ENCODE peak calls at places on chromosome 12, in ten cellular contexts. Y, Q, R, B, S, L, M, T, O and C are unnamed samples.

GRCh38 chr12:108117163-108117849 is 11.8 kb upstream of the WSCD2 start:
- DNase-seq in Y (no peak), Q (no peak), R (no peak), B (no peak), S (no peak), L (peak), M (no peak), T (no peak), O (no peak), C (no peak)

GRCh38 chr12:52896190-52897100 is 8.4 kb downstream of the KRT8 start:
- DNase-seq in Y (no peak), Q (no peak), R (no peak), B (no peak), S (no peak), L (no peak), M (no peak), T (no peak), O (no peak), C (no peak)

GRCh38 chr12:121009744-121010143 is 6.5 kb downstream of the C12orf43 start:
- DNase-seq in Y (peak), Q (no peak), R (peak), B (no peak), S (peak), L (peak), M (no peak), T (no peak), O (peak), C (no peak)

GRCh38 chr12:13164859-13165577 is 31.5 kb upstream of the EMP1 start:
- DNase-seq in Y (no peak), Q (no peak), R (no peak), B (no peak), S (no peak), L (no peak), M (no peak), T (no peak), O (no peak), C (no peak)

GRCh38 chr12:120199595-120200306 is 1.2 kb downstream of the RPLP0 start:
- DNase-seq in Y (peak), Q (no peak), R (no peak), B (peak), S (peak), L (no peak), M (no peak), T (no peak), O (peak), C (peak)

GRCh38 chr12:3003593-3003992 is 44.4 kb downstream of the TEAD4 start:
- DNase-seq in Y (no peak), Q (no peak), R (no peak), B (no peak), S (no peak), L (no peak), M (no peak), T (no peak), O (no peak), C (peak)

GRCh38 chr12:58580095-58580494 is 340.2 kb downstream of the LRIG3 start:
- DNase-seq in Y (no peak), Q (no peak), R (no peak), B (no peak), S (no peak), L (no peak), M (no peak), T (no peak), O (no peak), C (no peak)

GRCh38 chr12:57389033-57389432 is 41.8 kb downstream of the R3HDM2 start:
- DNase-seq in Y (peak), Q (no peak), R (no peak), B (no peak), S (peak), L (no peak), M (no peak), T (no peak), O (peak), C (no peak)

GRCh38 chr12:65695077-65695865 is 129.0 kb upstream of the HMGA2 start:
- DNase-seq in Y (peak), Q (peak), R (no peak), B (no peak), S (peak), L (peak), M (peak), T (peak), O (peak), C (peak)

GRCh38 chr12:69435644-69436043 is 34.5 kb upstream of the FRS2 start:
- DNase-seq in Y (no peak), Q (no peak), R (no peak), B (no peak), S (peak), L (no peak), M (no peak), T (no peak), O (peak), C (no peak)

GRCh38 chr12:115313929-115314328 is 630.0 kb upstream of the TBX3 start:
- DNase-seq in Y (peak), Q (no peak), R (no peak), B (no peak), S (peak), L (no peak), M (no peak), T (no peak), O (peak), C (no peak)

GRCh38 chr12:77947746-77948145 is 117.1 kb downstream of the NAV3 start:
- DNase-seq in Y (peak), Q (no peak), R (no peak), B (no peak), S (peak), L (no peak), M (no peak), T (no peak), O (no peak), C (no peak)

GRCh38 chr12:65313704-65314317 is 35.3 kb downstream of the MSRB3 start:
- DNase-seq in Y (peak), Q (no peak), R (peak), B (no peak), S (no peak), L (peak), M (no peak), T (no peak), O (peak), C (no peak)

GRCh38 chr12:69688496-69689427 is 10.3 kb downstream of the BEST3 start:
- DNase-seq in Y (peak), Q (peak), R (peak), B (peak), S (peak), L (peak), M (peak), T (peak), O (peak), C (peak)

GRCh38 chr12:84136862-84137367 is 775.7 kb downstream of the SLC6A15 start:
- DNase-seq in Y (peak), Q (no peak), R (no peak), B (no peak), S (peak), L (no peak), M (no peak), T (no peak), O (peak), C (no peak)

GRCh38 chr12:3214508-3215365 is 137.6 kb downstream of the TSPAN9 start:
- DNase-seq in Y (no peak), Q (no peak), R (peak), B (no peak), S (no peak), L (no peak), M (no peak), T (no peak), O (no peak), C (no peak)

GRCh38 chr12:33486058-33486457 is 46.4 kb upstream of the SYT10 start:
- DNase-seq in Y (no peak), Q (no peak), R (no peak), B (no peak), S (no peak), L (no peak), M (no peak), T (no peak), O (no peak), C (no peak)

GRCh38 chr12:130971871-130972588 is 18.3 kb downstream of the ADGRD1 start:
- DNase-seq in Y (no peak), Q (no peak), R (no peak), B (no peak), S (no peak), L (no peak), M (no peak), T (no peak), O (peak), C (no peak)

GRCh38 chr12:57553343-57554202 is 3.7 kb downstream of the KIF5A start:
- DNase-seq in Y (no peak), Q (no peak), R (no peak), B (no peak), S (no peak), L (peak), M (no peak), T (no peak), O (no peak), C (no peak)

GRCh38 chr12:93022603-93023340 is 93.7 kb upstream of the EEA1 start:
- DNase-seq in Y (peak), Q (no peak), R (no peak), B (no peak), S (peak), L (peak), M (no peak), T (no peak), O (peak), C (no peak)

GRCh38 chr12:22700126-22700525 is 75.2 kb downstream of the ETNK1 start:
- DNase-seq in Y (peak), Q (no peak), R (no peak), B (no peak), S (peak), L (no peak), M (no peak), T (no peak), O (no peak), C (no peak)

GRCh38 chr12:3206536-3207072 is 129.4 kb downstream of the TSPAN9 start:
- DNase-seq in Y (no peak), Q (no peak), R (no peak), B (no peak), S (no peak), L (no peak), M (no peak), T (no peak), O (no peak), C (no peak)

GRCh38 chr12:16347391-16348298 is at the start of gene MGST1:
- DNase-seq in Y (peak), Q (no peak), R (peak), B (peak), S (peak), L (peak), M (no peak), T (peak), O (peak), C (peak)

GRCh38 chr12:121754836-121755235 is 38.7 kb downstream of the RHOF start:
- DNase-seq in Y (no peak), Q (no peak), R (no peak), B (no peak), S (no peak), L (no peak), M (no peak), T (no peak), O (no peak), C (no peak)

GRCh38 chr12:12319501-12320322 is 30.3 kb downstream of the MANSC1 start:
- DNase-seq in Y (peak), Q (no peak), R (no peak), B (no peak), S (peak), L (peak), M (no peak), T (no peak), O (no peak), C (no peak)

GRCh38 chr12:72271401-72271740 is 799 bp upstream of the TRHDE start:
- DNase-seq in Y (peak), Q (no peak), R (peak), B (no peak), S (no peak), L (peak), M (peak), T (peak), O (peak), C (peak)

GRCh38 chr12:58812229-58812628 is 108.1 kb downstream of the LRIG3 start:
- DNase-seq in Y (no peak), Q (no peak), R (no peak), B (no peak), S (no peak), L (no peak), M (no peak), T (no peak), O (no peak), C (no peak)

GRCh38 chr12:95277139-95277538 is 59.5 kb downstream of the VEZT start:
- DNase-seq in Y (peak), Q (no peak), R (no peak), B (no peak), S (peak), L (peak), M (no peak), T (no peak), O (peak), C (no peak)

GRCh38 chr12:124477109-124477915 is 90.1 kb downstream of the NCOR2 start:
- DNase-seq in Y (no peak), Q (no peak), R (no peak), B (no peak), S (no peak), L (no peak), M (no peak), T (no peak), O (no peak), C (no peak)

GRCh38 chr12:7128681-7129593 is at the start of gene RBP5:
- DNase-seq in Y (no peak), Q (no peak), R (no peak), B (no peak), S (no peak), L (no peak), M (peak), T (peak), O (no peak), C (no peak)

GRCh38 chr12:45988259-45988658 is 2.1 kb downstream of the SCAF11 start:
- DNase-seq in Y (peak), Q (no peak), R (no peak), B (no peak), S (peak), L (no peak), M (no peak), T (no peak), O (peak), C (no peak)

GRCh38 chr12:6960291-6961277 is 9.4 kb downstream of the PTPN6 start:
- DNase-seq in Y (peak), Q (no peak), R (peak), B (no peak), S (peak), L (no peak), M (peak), T (no peak), O (peak), C (peak)

GRCh38 chr12:128795530-128796361 is 28.0 kb downstream of the SLC15A4 start:
- DNase-seq in Y (no peak), Q (no peak), R (no peak), B (no peak), S (no peak), L (no peak), M (no peak), T (no peak), O (no peak), C (peak)

DNA sequence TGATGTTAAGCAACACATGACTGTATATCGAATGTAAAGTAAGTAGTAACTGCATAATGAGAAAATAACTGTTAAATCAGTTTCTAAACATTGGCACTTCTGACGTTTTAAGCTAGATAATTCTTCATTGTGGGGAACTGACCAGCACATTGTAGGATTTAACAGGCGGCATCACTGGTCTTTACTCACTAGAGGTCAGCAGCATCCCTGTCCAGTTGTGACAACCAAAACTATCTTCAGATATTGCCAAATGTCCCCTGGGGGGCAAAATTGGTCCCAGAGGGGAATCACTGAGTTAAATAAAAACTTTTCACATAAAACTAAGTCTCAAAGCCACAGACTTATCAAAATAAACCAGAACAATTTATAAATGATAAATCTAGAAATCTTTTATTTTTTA is 65.3 kb downstream of the BLTP3B start:
- DNase-seq in Y (peak), Q (no peak), R (no peak), B (no peak), S (no peak), L (no peak), M (no peak), T (no peak), O (peak), C (no peak)
- TF ChIP-seq CTCF in Y (peak), Q (no peak), R (peak), B (no peak), S (peak), L (no peak), M (no peak), T (peak), O (peak), C (peak)

GRCh38 chr12:20601668-20602280 is 93.4 kb upstream of the SLCO1C1 start:
- DNase-seq in Y (peak), Q (no peak), R (peak), B (no peak), S (peak), L (peak), M (no peak), T (no peak), O (peak), C (no peak)
- TF ChIP-seq CTCF in Y (peak), Q (peak), R (peak), B (no peak), S (peak), L (peak), M (no peak), T (peak), O (no peak), C (peak)

GRCh38 chr12:94145231-94145979 is 3.0 kb upstream of the PLXNC1 start:
- DNase-seq in Y (peak), Q (no peak), R (peak), B (no peak), S (peak), L (peak), M (peak), T (no peak), O (peak), C (no peak)
- TF ChIP-seq CTCF in Y (peak), Q (peak), R (peak), B (no peak), S (peak), L (peak), M (peak), T (peak), O (peak), C (peak)

GRCh38 chr12:112843272-112843671 is 51.7 kb downstream of the RPH3A start:
- DNase-seq in Y (peak), Q (no peak), R (no peak), B (no peak), S (no peak), L (peak), M (no peak), T (no peak), O (no peak), C (no peak)
- TF ChIP-seq CTCF in Y (no peak), Q (no peak), R (no peak), B (no peak), S (no peak), L (no peak), M (no peak), T (no peak), O (no peak), C (no peak)

GRCh38 chr12:110972870-110973269 is 52.5 kb upstream of the MYL2 start:
- DNase-seq in Y (no peak), Q (no peak), R (no peak), B (no peak), S (no peak), L (no peak), M (no peak), T (no peak), O (no peak), C (no peak)

GRCh38 chr12:110966081-110966760 is 45.8 kb upstream of the MYL2 start:
- DNase-seq in Y (no peak), Q (no peak), R (no peak), B (no peak), S (no peak), L (no peak), M (no peak), T (no peak), O (peak), C (no peak)

GRCh38 chr12:110965574-110965973 is 45.2 kb upstream of the MYL2 start:
- DNase-seq in Y (no peak), Q (no peak), R (no peak), B (no peak), S (no peak), L (no peak), M (no peak), T (no peak), O (no peak), C (no peak)

DNA sequence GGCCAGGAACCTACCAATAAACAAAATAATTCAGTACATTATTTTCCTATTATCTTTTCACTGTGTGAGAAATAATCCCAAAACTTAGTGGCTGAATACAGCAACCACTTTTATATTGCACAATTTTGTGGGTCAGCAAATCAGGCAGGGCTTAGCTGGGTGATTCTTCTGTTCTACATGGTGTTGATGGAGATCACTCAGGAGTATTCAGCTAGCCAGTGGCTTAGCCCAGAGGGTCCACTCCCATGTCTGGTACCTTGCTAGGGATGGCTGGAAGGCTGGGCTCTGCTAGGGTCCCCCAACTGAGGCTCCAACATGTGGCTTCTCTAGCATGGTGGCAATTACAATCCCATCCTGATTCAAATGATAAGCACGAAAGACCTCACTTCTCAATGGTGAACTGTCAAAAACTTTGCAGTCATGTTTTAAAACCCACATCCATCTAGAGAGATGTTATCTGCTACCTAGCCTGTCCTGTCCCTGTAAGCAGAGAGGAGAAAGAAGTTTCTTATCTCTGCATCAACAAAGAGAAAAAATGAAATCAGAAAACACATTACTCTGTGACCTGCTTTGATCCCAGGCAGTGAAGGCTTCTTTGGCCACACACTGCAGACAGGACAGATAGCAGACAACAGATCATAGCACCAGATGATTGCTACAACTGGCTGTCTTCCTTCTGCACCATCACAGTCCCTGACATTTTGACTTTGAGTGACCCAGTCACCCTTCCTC is 51.0 kb upstream of the MYL2 start:
- DNase-seq in Y (no peak), Q (no peak), R (no peak), B (no peak), S (no peak), L (no peak), M (no peak), T (no peak), O (no peak), C (no peak)
- TF ChIP-seq CTCF in Y (no peak), Q (no peak), R (no peak), B (no peak), S (no peak), L (no peak), M (no peak), T (no peak), O (no peak), C (no peak)

DNA sequence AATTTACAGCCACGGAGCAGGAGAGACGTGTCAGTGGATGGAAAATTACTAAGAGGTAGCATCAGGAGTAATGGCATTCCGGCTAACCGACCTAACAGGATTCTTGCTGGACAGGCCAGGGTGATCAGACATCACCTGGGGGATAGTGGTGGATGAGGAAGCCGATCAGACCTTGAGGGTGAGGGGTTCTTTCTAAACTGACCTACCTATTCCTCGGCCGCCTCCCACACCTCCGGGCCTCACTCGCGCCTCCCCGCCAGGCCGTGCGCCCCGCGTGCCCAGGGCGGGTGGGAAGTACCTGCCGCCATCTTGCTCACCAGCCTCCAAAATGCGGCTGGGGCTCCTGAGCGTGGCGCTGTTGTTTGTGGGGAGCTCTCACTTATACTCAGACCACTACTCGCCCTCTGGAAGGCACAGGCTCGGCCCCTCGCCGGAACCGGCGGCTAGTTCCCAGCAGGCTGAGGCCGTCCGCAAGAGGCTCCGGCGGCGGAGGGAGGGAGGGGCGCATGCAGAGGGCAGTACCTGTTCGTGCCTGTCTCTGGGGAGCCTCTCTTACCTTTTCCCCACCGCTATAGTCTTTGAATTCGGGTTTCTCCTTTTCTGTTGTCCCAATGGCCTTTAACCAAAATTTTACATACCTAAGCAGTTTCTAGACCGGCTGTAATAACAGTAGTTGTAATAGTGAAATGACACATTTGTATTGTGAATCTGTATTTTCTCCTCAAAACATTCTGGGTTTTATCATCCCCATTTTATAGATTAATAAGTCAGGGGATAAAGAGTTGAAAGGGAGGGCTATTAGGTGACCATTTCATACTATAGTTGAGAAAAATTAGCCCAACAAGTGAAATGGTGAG is at the start of gene TMPRSS12:
- DNase-seq in Y (peak), Q (no peak), R (peak), B (no peak), S (no peak), L (no peak), M (peak), T (peak), O (peak), C (no peak)
- TF ChIP-seq CTCF in Y (peak), Q (no peak), R (no peak), B (no peak), S (no peak), L (no peak), M (no peak), T (peak), O (no peak), C (no peak)